ENCODE peak calls at places on chromosome 7, in eight cellular contexts. Z is caudate nucleus, L is A549, A is heart right ventricle, T is transverse colon, N is ovary, G is H9, C is ascending aorta. U is an unnamed sample.

GRCh38 chr7:51229620-51230323 is 86.8 kb downstream of the COBL start:
- DNase-seq in T (no peak), L (no peak), Z (no peak), G (peak), N (no peak), A (no peak), C (no peak), U (no peak)

GRCh38 chr7:116772926-116773749 is 89.2 kb upstream of the CAPZA2 start:
- DNase-seq in C (no peak), T (no peak), Z (no peak), L (no peak), A (no peak), N (no peak), G (no peak), U (no peak)

GRCh38 chr7:159070422-159071148 is 74.1 kb downstream of the VIPR2 start:
- DNase-seq in G (peak), Z (no peak), A (no peak), C (no peak), N (no peak), T (no peak), L (no peak), U (no peak)

GRCh38 chr7:128875523-128875948 is 12.9 kb downstream of the ATP6V1F start:
- DNase-seq in T (no peak), N (no peak), Z (no peak), C (no peak), A (no peak), L (no peak), G (no peak), U (no peak)

GRCh38 chr7:46317256-46317655 is 396.2 kb upstream of the IGFBP3 start:
- DNase-seq in G (no peak), L (no peak), N (no peak), Z (no peak), T (no peak), A (no peak), C (no peak), U (no peak)

GRCh38 chr7:139853576-139854511 is 24.8 kb downstream of the TBXAS1 start:
- DNase-seq in G (no peak), C (peak), T (peak), L (no peak), Z (no peak), A (no peak), N (no peak), U (peak)

GRCh38 chr7:46764100-46764941 is 817.6 kb downstream of the TNS3 start:
- DNase-seq in C (peak), L (peak), G (no peak), A (peak), T (no peak), Z (no peak), N (no peak), U (peak)

GRCh38 chr7:16130127-16131110 is 290.9 kb downstream of the CRPPA start:
- DNase-seq in T (no peak), C (no peak), Z (no peak), A (no peak), L (no peak), G (no peak), N (no peak), U (no peak)

GRCh38 chr7:76428868-76429805 is 4.4 kb downstream of the ZP3 start:
- DNase-seq in G (peak), A (no peak), L (no peak), N (no peak), C (no peak), Z (no peak), T (no peak), U (peak)

GRCh38 chr7:7475601-7476000 is 60.1 kb downstream of the COL28A1 start:
- DNase-seq in G (no peak), C (no peak), T (no peak), Z (no peak), N (no peak), A (no peak), L (no peak), U (no peak)

GRCh38 chr7:117862378-117862777 is 10.9 kb downstream of the CTTNBP2 start:
- DNase-seq in T (no peak), L (no peak), Z (no peak), A (no peak), N (no peak), C (no peak), G (no peak), U (no peak)

GRCh38 chr7:46071601-46072000 is 150.5 kb upstream of the IGFBP3 start:
- DNase-seq in G (no peak), C (no peak), A (no peak), Z (no peak), N (no peak), T (no peak), L (no peak), U (no peak)

GRCh38 chr7:139523199-139523941 is at the start of gene CLEC2L:
- DNase-seq in A (no peak), L (peak), Z (peak), C (no peak), G (no peak), N (no peak), T (no peak), U (no peak)

GRCh38 chr7:95758187-95758586 is 14.2 kb upstream of the DYNC1I1 start:
- DNase-seq in T (no peak), C (no peak), N (no peak), Z (no peak), A (no peak), L (no peak), G (no peak), U (no peak)

GRCh38 chr7:128755816-128756476 is 16.8 kb downstream of the CALU start:
- DNase-seq in C (peak), G (no peak), A (no peak), N (no peak), L (no peak), T (no peak), Z (no peak), U (peak)

DNA sequence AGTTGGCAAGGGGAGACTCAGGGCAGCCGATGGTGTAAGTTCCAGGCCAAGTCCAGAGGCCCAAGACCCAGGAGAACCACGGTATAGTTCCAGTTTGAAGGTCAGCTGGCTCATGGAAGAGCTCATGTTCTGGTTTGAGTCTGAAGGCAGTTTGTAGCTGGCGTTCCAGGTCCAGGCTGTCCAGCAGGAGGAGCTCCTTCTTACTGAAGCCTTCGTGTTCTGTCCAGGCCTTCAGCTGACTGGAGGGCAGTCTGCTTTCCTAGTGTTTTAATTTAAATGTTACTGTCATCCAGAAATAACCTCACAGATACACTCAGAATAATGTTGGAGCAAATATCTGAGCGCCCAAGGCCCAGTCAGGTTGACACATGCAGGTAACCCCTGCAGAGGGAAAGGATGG is 4.2 kb downstream of the SUN1 start:
- DNase-seq in L (peak), G (no peak), T (peak), A (no peak), C (peak), Z (no peak), N (no peak), U (no peak)
- H3K27ac ChIP-seq in L (no peak), G (no peak), T (peak), A (peak), C (peak), Z (peak), N (no peak), U (peak)

DNA sequence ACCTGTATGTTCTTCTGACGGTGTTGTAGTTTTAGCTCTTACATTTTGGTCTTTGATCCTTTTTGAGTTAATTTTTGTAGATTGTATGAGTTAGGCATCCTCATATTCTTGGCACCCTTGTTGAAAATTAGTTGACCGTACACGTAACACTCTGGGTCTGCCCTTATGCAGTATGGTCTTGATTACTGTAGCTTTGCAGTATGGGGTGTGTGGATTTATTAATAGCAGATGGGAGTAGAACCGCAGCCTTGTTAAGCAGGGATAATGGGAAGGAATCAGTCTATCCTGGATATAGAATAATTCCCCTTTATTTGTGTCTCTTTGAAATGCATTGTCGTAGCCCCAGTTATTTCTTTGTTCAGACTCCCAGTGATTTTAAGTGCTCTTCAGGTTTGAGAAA is 95.5 kb downstream of the UBE3C start:
- DNase-seq in G (no peak), N (no peak), T (no peak), C (no peak), A (no peak), L (no peak), Z (no peak), U (no peak)
- H3K27ac ChIP-seq in G (no peak), N (no peak), T (no peak), C (no peak), A (no peak), L (no peak), Z (no peak), U (no peak)

GRCh38 chr7:130986271-130986690 is 252.3 kb upstream of the KLF14 start:
- DNase-seq in A (peak), Z (no peak), G (no peak), T (no peak), C (no peak), L (no peak), N (peak), U (no peak)

GRCh38 chr7:130987092-130987491 is 253.1 kb upstream of the KLF14 start:
- DNase-seq in G (no peak), L (no peak), C (no peak), T (no peak), N (no peak), A (no peak), Z (no peak), U (no peak)

GRCh38 chr7:130990178-130990832 is 256.3 kb upstream of the KLF14 start:
- DNase-seq in C (no peak), Z (no peak), G (no peak), A (no peak), L (no peak), N (no peak), T (peak), U (no peak)

GRCh38 chr7:130988443-130988842 is 254.4 kb upstream of the KLF14 start:
- DNase-seq in A (no peak), Z (no peak), T (no peak), C (no peak), N (no peak), L (no peak), G (no peak), U (no peak)

DNA sequence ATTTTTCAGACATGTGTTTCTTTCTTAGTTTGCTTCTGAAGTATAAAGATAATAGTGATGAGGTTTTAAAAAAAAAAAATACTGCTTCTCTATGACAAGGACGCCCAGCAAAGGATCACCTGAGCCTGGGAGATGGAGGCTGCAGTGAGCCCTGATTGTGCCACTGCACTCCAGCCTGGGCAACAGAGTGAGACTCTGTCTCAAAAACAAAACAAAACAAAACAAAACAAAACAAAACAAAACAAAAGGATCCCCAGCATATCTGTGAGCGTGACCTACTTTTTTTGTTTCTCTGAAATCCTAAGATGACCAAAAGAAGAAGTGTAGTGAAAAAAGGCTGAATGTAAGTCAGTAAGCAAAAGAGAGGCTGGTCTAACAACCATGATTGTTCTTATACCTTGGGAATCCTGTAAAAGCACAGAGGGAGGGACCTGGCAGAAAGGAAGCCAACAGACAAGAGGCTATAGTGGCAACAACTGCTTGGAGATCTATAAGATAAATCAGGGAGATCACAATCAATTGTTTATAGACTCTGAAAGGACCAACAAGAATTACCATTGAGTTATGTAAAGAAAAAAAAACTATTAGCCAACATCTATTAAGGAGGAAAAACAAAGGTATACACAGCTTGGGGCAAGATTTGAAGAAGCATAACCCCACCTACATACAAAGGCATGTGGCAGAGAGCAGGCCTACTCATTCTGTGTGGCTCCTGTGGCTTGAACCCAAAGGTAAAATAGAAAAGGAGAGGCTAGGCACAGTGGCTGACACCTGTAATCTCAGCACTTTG is 255.2 kb upstream of the KLF14 start:
- DNase-seq in L (no peak), T (no peak), N (no peak), G (no peak), C (no peak), Z (no peak), A (no peak), U (no peak)
- H3K27ac ChIP-seq in L (no peak), T (peak), N (peak), G (no peak), C (no peak), Z (peak), A (peak), U (no peak)

DNA sequence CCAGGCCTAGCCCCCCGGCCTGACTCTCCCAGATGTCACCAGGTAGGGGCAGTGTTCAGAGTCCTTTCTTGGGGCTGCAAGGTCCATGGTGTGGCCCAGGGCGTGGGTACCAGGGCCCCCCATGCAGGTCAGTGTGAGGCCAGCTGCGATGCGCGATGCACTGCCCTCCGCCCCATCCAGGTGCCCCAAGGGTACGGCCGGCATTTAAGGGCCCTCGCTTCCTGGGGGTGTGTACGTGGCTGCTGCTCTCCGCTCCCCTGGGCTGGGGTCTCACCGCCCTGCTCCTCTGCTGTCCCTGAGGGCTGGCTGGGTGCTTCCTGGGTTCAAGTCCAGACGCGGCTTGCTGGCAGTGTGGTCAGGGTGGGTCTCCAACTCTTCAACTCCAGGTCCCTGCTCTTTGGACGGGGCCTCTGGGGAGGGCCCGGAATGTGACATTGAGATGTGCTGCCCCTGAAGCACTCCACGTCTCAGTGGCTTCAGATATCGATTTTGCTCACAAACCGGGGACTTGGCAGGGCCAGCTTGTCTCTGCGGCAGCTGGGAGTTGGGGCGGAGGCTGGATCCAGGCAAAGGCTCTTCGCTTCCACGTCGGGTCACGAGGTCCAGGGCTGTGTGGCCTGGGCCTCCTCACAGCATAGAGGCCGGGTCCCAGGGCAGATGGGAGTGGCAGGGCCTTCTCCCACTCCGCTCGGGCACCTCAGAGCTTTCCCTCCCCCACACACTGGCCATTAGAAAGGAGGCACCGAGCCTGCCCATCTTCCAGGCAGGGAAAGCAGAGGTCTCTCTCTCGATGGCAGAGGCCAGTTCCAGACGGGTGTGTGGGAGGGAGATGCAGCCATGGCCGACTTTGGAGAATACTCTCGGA is 93.2 kb downstream of the UNCX start:
- DNase-seq in L (no peak), A (no peak), C (no peak), G (no peak), N (no peak), T (no peak), Z (no peak), U (no peak)
- H3K27ac ChIP-seq in L (no peak), A (no peak), C (no peak), G (no peak), N (no peak), T (no peak), Z (no peak), U (no peak)

GRCh38 chr7:106776618-106777347 is 88.3 kb upstream of the PIK3CG start:
- DNase-seq in L (no peak), T (no peak), G (no peak), A (no peak), Z (no peak), C (no peak), N (no peak), U (no peak)
- H3K27ac ChIP-seq in L (peak), T (no peak), G (no peak), A (no peak), Z (no peak), C (no peak), N (no peak), U (no peak)